ENCODE peak calls at places on chromosomes 5 and 9, in seven cellular contexts. K, Q, J, Y, V, F and Z are unnamed samples.

GRCh38 chr5:171575808-171576207 is 156.4 kb downstream of the FGF18 start:
- DNase-seq in K (no peak), Q (no peak), J (no peak), Y (no peak), V (no peak), F (no peak), Z (no peak)

GRCh38 chr5:34709861-34710673 is 53.9 kb downstream of the RAI14 start:
- DNase-seq in K (no peak), Q (no peak), J (no peak), Y (peak; percentile 27), V (peak; percentile 95), F (no peak), Z (peak; percentile 91)

GRCh38 chr9:89254773-89255125 is 56.2 kb upstream of the CKS2 start:
- DNase-seq in K (no peak), Q (peak; percentile 4), J (no peak), Y (no peak), V (no peak), F (no peak), Z (no peak)

GRCh38 chr5:73917433-73917832 is 291.4 kb downstream of the ARHGEF28 start:
- DNase-seq in K (no peak), Q (no peak), J (no peak), Y (peak; percentile 50), V (no peak), F (peak; percentile 80), Z (no peak)

GRCh38 chr5:35852084-35852734 is 4.5 kb upstream of the IL7R start:
- DNase-seq in K (peak; percentile 72), Q (peak; percentile 39), J (peak; percentile 74), Y (peak; percentile 71), V (peak; percentile 23), F (no peak), Z (no peak)

GRCh38 chr9:3875371-3876132 is 349.8 kb upstream of the RFX3 start:
- DNase-seq in K (peak; percentile 42), Q (no peak), J (peak; percentile 21), Y (no peak), V (peak; percentile 94), F (no peak), Z (peak; percentile 82)

GRCh38 chr5:137294604-137295003 is 204.5 kb downstream of the SPOCK1 start:
- DNase-seq in K (no peak), Q (no peak), J (no peak), Y (no peak), V (no peak), F (no peak), Z (no peak)

GRCh38 chr5:14370386-14370785 is 211.2 kb upstream of the OTULINL start:
- DNase-seq in K (no peak), Q (no peak), J (no peak), Y (no peak), V (no peak), F (no peak), Z (no peak)